ENCODE peak calls at places on chromosome 16, in four cellular contexts. N is adrenal gland, V is gastrocnemius medialis, D is heart left ventricle. X is an unnamed sample.

GRCh38 chr16:83675136-83675535 is 132.6 kb upstream of the HSBP1 start:
- DNase-seq in N (no peak), V (no peak), D (no peak), X (no peak)

GRCh38 chr16:4689864-4690704 is 3.3 kb upstream of the NUDT16L1 start:
- DNase-seq in N (no peak), V (no peak), D (no peak), X (peak; percentile 65)

GRCh38 chr16:66561381-66562080 is 4.7 kb upstream of the CMTM1 start:
- DNase-seq in N (no peak), V (no peak), D (no peak), X (no peak)

GRCh38 chr16:23901178-23902131 is 65.7 kb downstream of the PRKCB start:
- DNase-seq in N (no peak), V (no peak), D (no peak), X (no peak)

GRCh38 chr16:73329363-73330306 is 281.7 kb upstream of the ZFHX3 start:
- DNase-seq in N (no peak), V (no peak), D (no peak), X (no peak)

GRCh38 chr16:10314811-10315210 is 71.0 kb upstream of the ATF7IP2 start:
- DNase-seq in N (no peak), V (no peak), D (no peak), X (no peak)

GRCh38 chr16:87457051-87457611 is 35.7 kb downstream of the ZCCHC14 start:
- DNase-seq in N (no peak), V (no peak), D (no peak), X (peak; percentile 3)

GRCh38 chr16:75761111-75761510 is 34.8 kb upstream of the CPHXL start:
- DNase-seq in N (no peak), V (no peak), D (no peak), X (no peak)

GRCh38 chr16:30541502-30542329 is 7.1 kb upstream of the ZNF747 start:
- DNase-seq in N (no peak), V (no peak), D (no peak), X (no peak)

GRCh38 chr16:81003610-81004460 is 2.9 kb downstream of the CMC2 start:
- DNase-seq in N (no peak), V (no peak), D (no peak), X (no peak)

GRCh38 chr16:30741461-30741914 is 6.7 kb upstream of the PHKG2 start:
- DNase-seq in N (peak; percentile 81), V (no peak), D (no peak), X (peak; percentile 84)

GRCh38 chr16:71626018-71626857 is at the start of gene MARVELD3:
- DNase-seq in N (no peak), V (no peak), D (no peak), X (peak; percentile 93)

GRCh38 chr16:54286067-54286329 is 589 bp downstream of the IRX3 start:
- DNase-seq in N (no peak), V (no peak), D (no peak), X (no peak)

GRCh38 chr16:50245417-50246298 is 20.7 kb upstream of the ADCY7 start:
- DNase-seq in N (no peak), V (no peak), D (peak; percentile 31), X (peak; percentile 88)

DNA sequence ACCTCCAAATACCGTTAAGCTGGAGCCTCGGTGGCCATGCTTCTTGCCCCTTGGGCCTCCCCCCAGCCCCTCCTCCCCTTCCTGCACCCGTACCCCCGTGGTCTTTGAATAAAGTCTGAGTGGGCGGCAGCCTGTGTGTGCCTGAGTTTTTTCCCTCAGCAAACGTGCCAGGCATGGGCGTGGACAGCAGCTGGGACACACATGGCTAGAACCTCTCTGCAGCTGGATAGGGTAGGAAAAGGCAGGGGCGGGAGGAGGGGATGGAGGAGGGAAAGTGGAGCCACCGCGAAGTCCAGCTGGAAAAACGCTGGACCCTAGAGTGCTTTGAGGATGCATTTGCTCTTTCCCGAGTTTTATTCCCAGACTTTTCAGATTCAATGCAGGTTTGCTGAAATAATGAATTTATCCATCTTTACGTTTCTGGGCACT is 928 bp downstream of the HBA1 start:
- DNase-seq in N (no peak), V (no peak), D (no peak), X (no peak)
- H3K27me3 ChIP-seq in N (peaks cover 53% of the 10 kb centered on the region), V (peaks cover 57% of the 10 kb centered on the region), D (peaks cover 47% of the 10 kb centered on the region), X (peaks cover 57% of the 10 kb centered on the region)

GRCh38 chr16:21650517-21650916 is 1.9 kb downstream of the IGSF6 start:
- DNase-seq in N (no peak), V (no peak), D (no peak), X (no peak)
- H3K4me3 ChIP-seq in N (no peak overlapping the region), V (no peak overlapping the region), D (peak overlapping the region; percentile 58), X (peak overlapping the region; percentile 28)

GRCh38 chr16:78237346-78237745 is 137.9 kb downstream of the WWOX start:
- DNase-seq in N (no peak), V (no peak), D (peak; percentile 43), X (no peak)

GRCh38 chr16:78242231-78242630 is 142.8 kb downstream of the WWOX start:
- DNase-seq in N (no peak), V (no peak), D (no peak), X (no peak)

GRCh38 chr16:78237856-78238255 is 138.4 kb downstream of the WWOX start:
- DNase-seq in N (no peak), V (no peak), D (no peak), X (no peak)

GRCh38 chr16:78244131-78244899 is 144.9 kb downstream of the WWOX start:
- DNase-seq in N (no peak), V (no peak), D (no peak), X (no peak)

DNA sequence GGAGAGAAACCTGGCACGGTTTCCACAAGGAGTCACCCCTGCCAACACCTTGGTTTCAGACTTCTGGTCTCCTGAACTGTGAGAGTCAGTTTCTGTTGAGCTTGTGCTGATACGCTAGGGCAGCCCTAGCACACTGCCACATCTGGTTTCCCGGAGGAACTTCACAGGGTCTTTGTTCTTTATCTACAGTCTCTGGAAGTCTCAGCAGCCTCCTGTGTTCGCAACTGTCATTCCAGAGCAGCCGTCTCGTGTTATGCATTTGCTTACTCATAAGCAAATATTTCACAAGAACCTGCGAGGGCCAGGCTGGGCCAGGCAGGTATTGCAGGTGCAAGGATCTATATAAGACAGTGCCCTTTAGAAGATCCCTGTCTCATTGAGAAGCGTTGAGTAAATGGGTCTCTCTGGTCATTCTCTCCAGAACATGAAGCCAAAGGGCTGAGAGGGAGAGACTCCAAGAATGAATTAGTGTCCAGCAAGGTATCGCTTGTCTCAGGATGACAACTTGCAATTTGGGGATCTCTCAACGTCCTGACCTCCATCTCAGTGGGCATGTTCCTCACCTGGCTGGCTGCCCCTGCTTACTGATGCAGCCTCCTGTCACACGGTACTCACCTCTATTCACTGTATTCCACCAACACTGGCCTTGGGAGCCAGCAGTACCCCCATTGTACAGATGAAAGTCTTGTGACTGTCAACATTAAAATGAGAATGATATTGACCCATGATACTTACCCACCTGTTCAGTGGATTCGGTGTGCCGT is 141.2 kb downstream of the WWOX start:
- DNase-seq in N (no peak), V (no peak), D (no peak), X (no peak)
- TF ChIP-seq CTCF in N (no peak), V (no peak), D (no peak), X (no peak)

GRCh38 chr16:89607937-89608740 is 5.3 kb upstream of the DPEP1 start:
- DNase-seq in N (no peak), V (no peak), D (no peak), X (no peak)

GRCh38 chr16:89607453-89607852 is 6.0 kb upstream of the DPEP1 start:
- DNase-seq in N (no peak), V (no peak), D (no peak), X (no peak)

GRCh38 chr16:89605186-89605970 is 8.1 kb upstream of the DPEP1 start:
- DNase-seq in N (no peak), V (no peak), D (no peak), X (no peak)

GRCh38 chr16:89604764-89605163 is 8.7 kb upstream of the DPEP1 start:
- DNase-seq in N (no peak), V (no peak), D (no peak), X (no peak)

DNA sequence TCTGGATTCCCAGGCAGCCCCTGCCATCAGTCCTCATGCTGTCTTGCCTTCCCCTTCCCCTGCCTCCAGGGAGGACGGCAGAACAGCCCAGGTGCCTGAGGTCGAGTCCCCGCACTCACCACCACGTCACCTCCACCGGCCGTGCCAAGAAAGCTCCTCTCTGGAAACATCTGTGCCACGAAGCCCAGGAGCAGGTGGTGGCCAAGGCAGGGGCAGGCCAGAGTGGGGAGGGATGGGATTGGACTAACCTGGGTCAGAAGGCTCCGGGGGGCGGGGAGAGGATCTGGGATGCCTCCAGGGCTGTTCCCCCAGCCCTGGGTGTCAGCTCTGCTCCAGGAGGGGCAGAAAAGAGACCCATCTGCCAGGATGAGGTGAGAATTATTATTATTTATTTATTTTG is 7.4 kb upstream of the DPEP1 start:
- DNase-seq in N (no peak), V (no peak), D (no peak), X (no peak)
- H3K27me3 ChIP-seq in N (no peaks in the 10 kb centered on the region), V (peaks cover 27% of the 10 kb centered on the region), D (no peaks in the 10 kb centered on the region), X (no peaks in the 10 kb centered on the region)

DNA sequence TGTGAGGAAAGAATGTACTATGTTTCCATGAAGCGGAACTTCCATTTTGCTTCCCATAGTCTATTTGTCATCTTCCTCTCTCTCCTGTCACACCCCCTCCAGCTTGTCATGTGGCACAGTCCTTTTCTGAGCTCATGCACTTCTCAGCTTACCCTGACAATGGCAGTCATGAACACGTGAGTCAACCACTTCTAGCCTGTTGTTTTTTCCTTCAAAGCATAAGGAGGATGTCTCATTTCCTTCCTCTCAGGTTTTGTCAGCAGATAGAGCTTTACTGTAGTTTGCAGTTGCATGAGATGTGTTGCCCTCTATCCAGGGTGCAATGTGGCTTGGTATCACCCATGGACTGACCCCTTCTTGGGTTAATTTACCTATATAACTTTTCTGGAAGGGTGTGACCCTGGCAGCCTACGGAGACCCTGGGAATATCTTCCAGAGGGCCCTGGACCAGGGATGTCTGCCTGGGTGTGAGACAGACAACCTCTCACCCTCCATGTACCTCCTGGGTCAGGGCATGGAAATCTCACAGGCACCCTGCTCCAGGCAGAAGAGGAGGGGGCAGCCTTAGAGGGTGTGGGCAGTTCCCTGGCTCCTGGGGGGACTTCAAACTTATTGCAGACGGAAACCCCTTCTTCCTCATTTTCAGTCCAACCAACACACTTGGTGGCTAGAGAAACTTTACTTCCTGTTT is 4.0 kb upstream of the ZNF267 start:
- DNase-seq in N (peak; percentile 39), V (peak; percentile 31), D (peak; percentile 59), X (peak; percentile 70)
- H3K4me3 ChIP-seq in N (no peak overlapping the region), V (no peak overlapping the region), D (peak overlapping the region; percentile 37), X (no peak overlapping the region)

GRCh38 chr16:88924834-88925539 is 52.0 kb downstream of the CBFA2T3 start:
- DNase-seq in N (peak; percentile 97), V (no peak), D (no peak), X (no peak)
- TF ChIP-seq CTCF in N (peak; percentile 57), V (no peak), D (peak; percentile 44), X (peak; percentile 37)

X was measured in upper lobe of right lung.